ENCODE peak calls at places on chromosome 12, in five cellular contexts. M is GM12891, D is GM12892, W is HepG2, Q is stomach. I is an unnamed sample.

GRCh38 chr12:131831021-131831571 is 2.9 kb downstream of the MMP17 start:
- DNase-seq in M (no peak), D (no peak), W (no peak), Q (no peak), I (no peak)

GRCh38 chr12:69443916-69444315 is 26.3 kb upstream of the FRS2 start:
- DNase-seq in M (no peak), D (no peak), W (no peak), Q (no peak), I (no peak)

GRCh38 chr12:89051065-89051677 is 301.1 kb downstream of the DUSP6 start:
- DNase-seq in M (peak; percentile 19), D (peak; percentile 2), W (peak; percentile 38), Q (no peak), I (peak; percentile 40)

GRCh38 chr12:132238487-132239248 is 90.7 kb downstream of the GALNT9 start:
- DNase-seq in M (no peak), D (no peak), W (no peak), Q (no peak), I (no peak)

GRCh38 chr12:88361493-88361892 is 218.8 kb downstream of the KITLG start:
- DNase-seq in M (no peak), D (no peak), W (no peak), Q (no peak), I (no peak)

GRCh38 chr12:70666364-70666763 is 29.1 kb upstream of the PTPRB start:
- DNase-seq in M (no peak), D (no peak), W (no peak), Q (no peak), I (no peak)

GRCh38 chr12:77161944-77162343 is 96.6 kb upstream of the E2F7 start:
- DNase-seq in M (no peak), D (no peak), W (no peak), Q (no peak), I (no peak)

GRCh38 chr12:56389215-56389850 is 26.7 kb upstream of the APOF start:
- DNase-seq in M (no peak), D (no peak), W (no peak), Q (no peak), I (no peak)

GRCh38 chr12:52655251-52655650 is 3.2 kb upstream of the KRT2 start:
- DNase-seq in M (no peak), D (no peak), W (no peak), Q (no peak), I (no peak)

GRCh38 chr12:131912526-131913274 is 16.4 kb upstream of the PUS1 start:
- DNase-seq in M (no peak), D (peak; percentile 31), W (peak; percentile 24), Q (peak; percentile 56), I (peak; percentile 50)

GRCh38 chr12:101793401-101793800 is 37.4 kb downstream of the GNPTAB start:
- DNase-seq in M (no peak), D (no peak), W (no peak), Q (no peak), I (no peak)

GRCh38 chr12:117363953-117364486 is 2.6 kb upstream of the NOS1 start:
- DNase-seq in M (no peak), D (no peak), W (no peak), Q (no peak), I (no peak)

GRCh38 chr12:79233341-79233761 is 368.8 kb downstream of the SYT1 start:
- DNase-seq in M (no peak), D (no peak), W (no peak), Q (no peak), I (no peak)

GRCh38 chr12:113173081-113173698 is 12.1 kb downstream of the DDX54 start:
- DNase-seq in M (no peak), D (no peak), W (no peak), Q (no peak), I (no peak)

GRCh38 chr12:49098035-49098451 is 3.4 kb upstream of the DHH start:
- DNase-seq in M (no peak), D (no peak), W (peak; percentile 28), Q (peak; percentile 61), I (no peak)
- TF ChIP-seq POLR2AphosphoS5 in M (no peak), D (no peak), W (no peak), Q (no peak), I (no peak)

GRCh38 chr12:67807808-67808207 is 159.3 kb downstream of the DYRK2 start:
- DNase-seq in M (no peak), D (no peak), W (no peak), Q (no peak), I (no peak)
- TF ChIP-seq POLR2AphosphoS5 in M (no peak), D (no peak), W (no peak), Q (no peak), I (no peak)

GRCh38 chr12:104294845-104295674 is 8.5 kb upstream of the EID3 start:
- DNase-seq in M (no peak), D (no peak), W (no peak), Q (no peak), I (no peak)

GRCh38 chr12:104296718-104297117 is 6.8 kb upstream of the EID3 start:
- DNase-seq in M (no peak), D (no peak), W (no peak), Q (no peak), I (no peak)

GRCh38 chr12:104297477-104298113 is 5.9 kb upstream of the EID3 start:
- DNase-seq in M (no peak), D (no peak), W (no peak), Q (no peak), I (no peak)

GRCh38 chr12:104292872-104293794 is 10.4 kb upstream of the EID3 start:
- DNase-seq in M (no peak), D (no peak), W (no peak), Q (no peak), I (no peak)

DNA sequence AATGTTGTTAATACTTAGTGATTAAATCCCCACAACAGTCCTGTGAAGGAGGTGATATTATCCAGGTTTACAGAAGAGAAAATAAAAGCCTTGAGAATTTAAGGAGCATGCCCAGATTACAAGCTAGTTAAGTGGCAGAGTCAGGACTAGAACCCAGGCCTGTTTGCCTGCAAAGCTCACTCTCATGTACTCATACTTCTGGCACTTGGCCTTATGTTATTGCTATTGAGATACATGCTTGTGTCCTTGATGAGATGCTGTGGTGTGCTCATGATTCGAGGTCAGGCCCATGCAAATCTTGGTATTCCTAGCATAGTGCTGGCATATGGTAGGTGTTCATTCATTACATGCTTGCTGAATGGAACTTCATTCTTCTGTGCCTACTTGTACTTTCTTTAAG is 7.6 kb upstream of the EID3 start:
- DNase-seq in M (no peak), D (no peak), W (no peak), Q (no peak), I (no peak)
- TF ChIP-seq POLR2AphosphoS5 in M (no peak), D (no peak), W (no peak), Q (no peak), I (no peak)

DNA sequence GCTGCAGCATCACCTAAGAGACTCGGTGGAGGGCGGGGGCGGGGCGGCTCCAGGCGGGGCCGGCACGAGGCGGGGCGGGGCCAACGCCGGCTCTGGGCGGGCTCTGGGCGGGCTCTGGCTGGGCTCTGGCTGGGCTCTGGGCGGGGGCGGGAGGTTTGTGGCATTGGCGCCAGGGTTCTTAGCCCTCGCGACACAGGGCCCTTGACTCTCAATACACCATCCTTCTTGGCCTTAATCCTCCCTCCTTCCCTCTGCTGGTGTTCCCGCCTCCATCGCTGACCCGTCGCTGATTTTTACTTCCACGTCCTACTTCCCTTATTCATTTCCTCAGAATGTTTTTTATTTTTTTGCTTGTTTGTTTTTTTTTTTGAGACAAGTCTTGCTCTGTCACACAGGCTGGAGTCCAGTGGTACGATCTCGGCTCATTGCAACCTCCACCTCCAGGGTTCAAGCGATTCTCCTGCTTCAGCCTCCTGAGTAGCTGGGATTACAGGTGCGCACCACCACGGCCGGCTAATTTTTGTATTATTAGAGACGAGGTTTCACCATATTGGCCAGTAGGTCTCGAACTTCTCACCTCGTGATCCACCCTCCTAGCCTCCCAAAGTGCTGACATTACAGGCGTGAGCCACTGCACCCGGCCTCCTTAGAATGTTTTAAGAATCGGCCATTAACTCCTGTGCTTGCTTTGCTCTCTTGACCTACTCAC is at the start of gene BLTP3B:
- DNase-seq in M (peak; percentile 72), D (peak; percentile 54), W (peak; percentile 62), Q (peak; percentile 94), I (peak; percentile 90)
- TF ChIP-seq POLR2AphosphoS5 in M (peak; percentile 55), D (peak; percentile 65), W (peak; percentile 40), Q (no peak), I (no peak)

DNA sequence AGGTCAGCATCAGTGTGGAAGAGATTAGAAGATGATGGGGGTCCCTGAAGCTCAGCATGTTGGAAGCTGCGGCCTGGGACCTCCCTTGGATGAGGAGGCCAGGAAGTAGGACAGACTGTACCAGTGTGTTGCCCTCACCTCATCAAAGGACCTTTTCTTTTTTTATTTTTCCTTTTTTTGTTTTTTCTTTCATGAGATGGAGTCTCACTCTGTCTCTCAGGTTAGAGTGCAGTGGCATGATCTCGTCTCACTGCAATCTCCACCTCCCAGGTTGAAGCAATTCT is 16.4 kb upstream of the FAM222A start:
- DNase-seq in M (no peak), D (no peak), W (no peak), Q (no peak), I (no peak)
- TF ChIP-seq POLR2AphosphoS5 in M (no peak), D (no peak), W (no peak), Q (no peak), I (no peak)

GRCh38 chr12:124379938-124380754 is 85.3 kb downstream of the RFLNA start:
- DNase-seq in M (no peak), D (no peak), W (no peak), Q (peak; percentile 50), I (peak; percentile 55)
- TF ChIP-seq POLR2AphosphoS5 in M (no peak), D (no peak), W (no peak), Q (peak; percentile 21), I (peak; percentile 34)

GRCh38 chr12:121921106-121921505 is 2.7 kb downstream of the CFAP251 start:
- DNase-seq in M (no peak), D (no peak), W (no peak), Q (no peak), I (no peak)
- TF ChIP-seq POLR2AphosphoS5 in M (no peak), D (no peak), W (no peak), Q (no peak), I (no peak)

GRCh38 chr12:122421815-122422737 is at the start of gene CLIP1:
- DNase-seq in M (peak; percentile 59), D (peak; percentile 46), W (peak; percentile 27), Q (peak; percentile 72), I (peak; percentile 55)
- TF ChIP-seq POLR2AphosphoS5 in M (no peak), D (no peak), W (no peak), Q (peak; percentile 19), I (no peak)

DNA sequence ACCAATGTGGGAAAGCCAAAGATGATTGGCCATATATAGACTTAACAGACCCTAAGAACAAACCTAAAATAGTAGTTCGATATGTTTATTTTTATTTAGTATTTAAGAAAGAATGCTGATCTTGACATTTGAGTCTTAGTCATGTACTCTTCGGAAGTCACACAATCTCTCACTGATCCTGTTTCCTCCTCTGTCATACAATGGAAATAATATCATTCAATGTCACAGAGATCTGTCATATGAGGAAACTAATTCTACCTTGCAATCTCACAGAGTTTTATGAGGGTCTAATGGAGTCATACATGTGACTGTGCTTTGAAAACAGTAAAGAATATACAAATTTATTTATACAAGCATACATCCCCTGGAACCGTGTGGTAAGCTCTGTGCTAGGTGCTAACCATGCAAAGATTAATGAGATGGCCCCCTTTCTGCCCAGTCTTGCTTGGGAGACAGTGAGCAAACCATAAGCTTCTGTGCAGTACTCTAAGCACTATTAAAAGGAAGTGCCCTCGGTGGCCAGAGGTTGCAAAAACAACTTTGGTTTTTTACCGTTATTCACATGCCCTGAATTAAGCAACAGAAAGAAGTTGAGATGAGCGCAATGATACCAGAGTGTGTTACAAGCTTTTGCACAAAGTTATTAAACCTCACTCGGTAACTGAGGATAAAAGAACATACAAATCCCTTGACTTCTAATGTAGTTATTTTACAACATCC is 1.7 kb upstream of the LIN7A start:
- DNase-seq in M (no peak), D (no peak), W (peak; percentile 21), Q (no peak), I (no peak)
- TF ChIP-seq POLR2AphosphoS5 in M (no peak), D (no peak), W (no peak), Q (no peak), I (no peak)